ENCODE peak calls at places on chromosomes 4 and X, in nine cellular contexts. S is colonic mucosa; E is fibroblast of lung; Q is CD8-positive, alpha-beta T cell; L is CD4-positive, alpha-beta T cell; N is astrocyte; F is endothelial cell of umbilical vein; H is H9; V is Peyer's patch. J is an unnamed sample.

GRCh38 chr4:137663376-137664054 is 131.2 kb upstream of the PCDH18 start:
- DNase-seq in H (no peak), N (no peak), Q (no peak), V (no peak), L (no peak), E (peak; percentile 19), S (no peak), F (no peak), J (no peak)

GRCh38 chr4:163606885-163607284 is 112.4 kb downstream of the TMA16 start:
- DNase-seq in L (no peak), E (no peak), N (no peak), S (no peak), Q (no peak), V (no peak), F (no peak), H (no peak), J (no peak)

GRCh38 chr4:156725257-156725656 is 246.3 kb downstream of the PDGFC start:
- DNase-seq in V (no peak), Q (no peak), N (no peak), F (no peak), L (no peak), E (no peak), S (no peak), H (no peak), J (no peak)

GRCh38 chrX:17022205-17022604 is 75.7 kb downstream of the REPS2 start:
- DNase-seq in V (no peak), S (no peak), F (no peak), L (no peak), N (peak; percentile 84), E (peak; percentile 78), Q (no peak), H (no peak), J (no peak)

GRCh38 chrX:118373538-118373937 is 27.6 kb downstream of the WDR44 start:
- DNase-seq in S (no peak), F (no peak), E (peak; percentile 37), V (no peak), L (no peak), N (no peak), Q (no peak), H (no peak), J (no peak)

GRCh38 chr4:53205970-53206369 is 159.9 kb downstream of the SCFD2 start:
- DNase-seq in H (no peak), L (no peak), Q (no peak), N (no peak), S (no peak), F (no peak), V (no peak), E (peak; percentile 11), J (no peak)

GRCh38 chr4:165971941-165972340 is 98.9 kb downstream of the TLL1 start:
- DNase-seq in N (peak; percentile 38), V (no peak), E (no peak), L (no peak), S (no peak), F (no peak), H (no peak), Q (no peak), J (peak; percentile 60)

GRCh38 chrX:22122510-22122909 is 90.4 kb downstream of the PHEX start:
- DNase-seq in S (no peak), N (peak; percentile 75), V (no peak), Q (no peak), E (peak; percentile 94), H (no peak), L (no peak), F (peak; percentile 3), J (peak; percentile 69)

GRCh38 chr4:84531689-84532088 is 32.6 kb upstream of the NKX6-1 start:
- DNase-seq in L (no peak), H (no peak), E (no peak), Q (no peak), N (no peak), S (no peak), F (no peak), V (no peak), J (peak; percentile 38)

GRCh38 chr4:84530449-84530848 is 31.4 kb upstream of the NKX6-1 start:
- DNase-seq in L (no peak), N (peak; percentile 19), S (no peak), H (no peak), V (no peak), Q (no peak), F (no peak), E (peak; percentile 5), J (no peak)

GRCh38 chr4:84530871-84531270 is 31.8 kb upstream of the NKX6-1 start:
- DNase-seq in F (no peak), Q (no peak), S (no peak), L (no peak), V (no peak), N (peak; percentile 11), E (peak; percentile 10), H (no peak), J (no peak)

DNA sequence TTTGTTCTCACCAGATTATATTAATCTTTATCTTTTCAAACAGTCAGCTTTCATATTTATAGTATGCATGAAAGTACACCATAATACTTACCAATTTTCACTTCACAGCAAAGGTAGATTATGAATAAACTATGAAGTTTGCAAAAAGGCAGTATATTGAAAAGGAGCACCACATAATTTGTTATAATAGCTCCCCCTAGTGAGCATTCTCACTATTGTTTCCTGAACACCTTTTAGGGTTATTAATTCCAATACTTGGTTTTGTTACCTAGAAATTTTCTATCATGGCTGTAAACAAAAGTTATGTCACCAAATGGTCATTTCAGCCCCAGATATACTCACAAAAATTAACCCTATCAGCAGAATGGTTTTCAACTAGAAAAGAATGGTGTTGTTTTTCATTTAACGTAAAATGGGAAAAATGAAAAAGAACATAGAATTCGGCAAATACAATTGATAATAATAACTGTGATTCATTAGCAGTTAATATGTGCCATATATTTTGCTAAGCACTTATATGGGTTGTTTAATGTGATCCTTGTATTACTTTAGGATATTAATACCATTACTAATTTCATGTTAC is 30.2 kb upstream of the NKX6-1 start:
- DNase-seq in L (no peak), S (no peak), E (peak; percentile 27), V (no peak), H (no peak), N (no peak), Q (no peak), F (peak; percentile 29), J (peak; percentile 34)
- H3K27ac ChIP-seq in L (no peak overlapping the region), S (no peak overlapping the region), E (no peak overlapping the region), V (no peak overlapping the region), H (no peak overlapping the region), N (no peak overlapping the region), Q (no peak overlapping the region), F (no peak overlapping the region), J (no peak overlapping the region)

DNA sequence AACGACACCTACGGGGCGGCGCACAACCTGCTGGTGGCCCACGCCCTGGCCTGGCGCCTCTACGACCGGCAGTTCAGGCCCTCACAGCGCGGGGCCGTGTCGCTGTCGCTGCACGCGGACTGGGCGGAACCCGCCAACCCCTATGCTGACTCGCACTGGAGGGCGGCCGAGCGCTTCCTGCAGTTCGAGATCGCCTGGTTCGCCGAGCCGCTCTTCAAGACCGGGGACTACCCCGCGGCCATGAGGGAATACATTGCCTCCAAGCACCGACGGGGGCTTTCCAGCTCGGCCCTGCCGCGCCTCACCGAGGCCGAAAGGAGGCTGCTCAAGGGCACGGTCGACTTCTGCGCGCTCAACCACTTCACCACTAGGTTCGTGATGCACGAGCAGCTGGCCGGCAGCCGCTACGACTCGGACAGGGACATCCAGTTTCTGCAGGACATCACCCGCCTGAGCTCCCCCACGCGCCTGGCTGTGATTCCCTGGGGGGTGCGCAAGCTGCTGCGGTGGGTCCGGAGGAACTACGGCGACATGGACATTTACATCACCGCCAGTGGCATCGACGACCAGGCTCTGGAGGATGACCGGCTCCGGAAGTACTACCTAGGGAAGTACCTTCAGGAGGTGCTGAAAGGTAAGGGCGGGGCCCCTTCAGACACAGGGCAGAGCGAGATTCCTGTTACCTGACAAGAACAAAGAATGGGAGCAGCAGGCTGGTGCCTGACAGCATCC is 11.7 kb downstream of the RPL9 start:
- DNase-seq in N (peak; percentile 31), Q (peak; percentile 57), H (peak; percentile 82), V (peak; percentile 85), E (peak; percentile 60), S (peak; percentile 78), F (peak; percentile 69), L (peak; percentile 11), J (peak; percentile 60)
- TF ChIP-seq CTCF in N (no peak), Q (no peak), H (no peak), V (peak; percentile 13), E (peak; percentile 9), S (peak; percentile 57), F (peak; percentile 62), L (no peak), J (no peak)

GRCh38 chr4:1779588-1780382 is 13.3 kb upstream of the FGFR3 start:
- DNase-seq in S (no peak), V (no peak), E (no peak), Q (no peak), N (no peak), L (no peak), F (no peak), H (no peak), J (no peak)

GRCh38 chr4:1775731-1776500 is 17.2 kb upstream of the FGFR3 start:
- DNase-seq in N (no peak), Q (no peak), F (no peak), V (no peak), L (no peak), E (no peak), H (no peak), S (no peak), J (no peak)

GRCh38 chr4:1776521-1777161 is 16.5 kb upstream of the FGFR3 start:
- DNase-seq in N (no peak), S (no peak), Q (no peak), L (no peak), E (no peak), F (no peak), V (no peak), H (no peak), J (no peak)

GRCh38 chr4:1778642-1779392 is 14.3 kb upstream of the FGFR3 start:
- DNase-seq in H (no peak), S (no peak), E (no peak), L (no peak), V (no peak), F (no peak), Q (no peak), N (no peak), J (no peak)

DNA sequence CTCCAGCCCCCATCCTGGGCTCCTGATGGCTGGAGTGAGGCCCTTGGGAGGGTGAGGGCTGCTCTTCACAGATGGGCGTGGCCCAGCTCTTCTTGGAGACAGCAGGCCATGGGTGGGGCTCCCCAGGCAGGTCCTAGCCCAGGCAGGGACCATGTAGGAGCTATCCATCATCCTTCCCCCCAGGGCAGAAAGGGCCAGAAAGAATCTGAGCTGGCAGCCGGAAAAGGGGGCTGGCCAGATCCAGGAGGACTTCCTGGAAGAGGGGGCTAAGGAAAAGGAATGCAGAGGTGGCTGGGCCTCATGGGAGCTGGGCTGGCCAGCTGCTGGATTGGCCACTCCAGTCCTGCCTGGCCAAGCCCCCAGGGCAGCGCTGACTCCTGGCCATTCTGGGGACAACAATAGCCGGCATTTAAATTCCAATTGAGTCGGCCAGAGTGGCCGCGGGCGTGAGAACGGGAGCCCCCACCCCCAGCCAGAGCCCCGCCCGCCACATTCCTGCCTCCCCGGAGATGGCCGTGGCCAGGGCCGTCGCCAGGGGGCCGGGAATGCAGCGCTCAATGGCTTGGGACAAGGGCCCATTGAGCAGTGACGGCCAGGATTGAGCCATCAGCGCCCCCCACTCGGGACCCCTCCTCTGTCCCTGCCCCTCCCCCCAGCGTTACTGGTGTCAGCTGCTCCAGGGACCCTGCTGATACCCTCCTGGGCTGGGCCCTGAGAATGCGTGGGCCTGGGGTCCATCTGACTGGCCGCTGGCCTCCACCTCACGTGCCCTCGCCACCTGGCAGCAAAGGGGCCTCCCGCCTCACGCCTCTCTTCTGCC is 15.1 kb upstream of the FGFR3 start:
- DNase-seq in V (no peak), S (no peak), Q (no peak), E (no peak), N (peak; percentile 20), F (no peak), H (peak; percentile 97), L (no peak), J (peak; percentile 67)
- H3K27ac ChIP-seq in V (no peak overlapping the region), S (no peak overlapping the region), Q (no peak overlapping the region), E (no peak overlapping the region), N (no peak overlapping the region), F (no peak overlapping the region), H (no peak overlapping the region), L (no peak overlapping the region), J (peak overlapping the region; percentile 91)

GRCh38 chr4:184471872-184472539 is 2.3 kb downstream of the IRF2 start:
- DNase-seq in L (no peak), S (peak; percentile 55), F (no peak), Q (peak; percentile 15), H (no peak), V (no peak), N (no peak), E (peak; percentile 40), J (peak; percentile 38)
- TF ChIP-seq CTCF in L (no peak), S (no peak), F (no peak), Q (no peak), H (no peak), V (no peak), N (no peak), E (no peak), J (no peak)

J was measured in RWPE1.